ENCODE peak calls at places on chromosomes 4 and X, in six cellular contexts. One of them, this sample, is unnamed.

GRCh38 chrX:130575831-130576404 is 174.1 kb downstream of the RBMX2 start:
- DNase-seq in T follicular helper cell: no peak
- DNase-seq in HTR-8/SVneo: peak
- DNase-seq in endodermal cell: peak
- DNase-seq in iPS-NIHi11: peak
- DNase-seq in EL: peak
- DNase-seq in this sample: peak

GRCh38 chrX:68710870-68711576 is 63.6 kb downstream of the STARD8 start:
- DNase-seq in T follicular helper cell: no peak
- DNase-seq in HTR-8/SVneo: peak
- DNase-seq in endodermal cell: peak
- DNase-seq in iPS-NIHi11: peak
- DNase-seq in EL: peak
- DNase-seq in this sample: peak

GRCh38 chr4:37599092-37599800 is 86.9 kb downstream of the RELL1 start:
- DNase-seq in T follicular helper cell: no peak
- DNase-seq in HTR-8/SVneo: no peak
- DNase-seq in endodermal cell: no peak
- DNase-seq in iPS-NIHi11: no peak
- DNase-seq in EL: no peak
- DNase-seq in this sample: no peak

GRCh38 chrX:11531226-11531625 is 134.5 kb downstream of the ARHGAP6 start:
- DNase-seq in T follicular helper cell: no peak
- DNase-seq in HTR-8/SVneo: no peak
- DNase-seq in endodermal cell: no peak
- DNase-seq in iPS-NIHi11: no peak
- DNase-seq in EL: peak
- DNase-seq in this sample: no peak

GRCh38 chr4:1172228-1172851 is at the start of gene SPON2:
- DNase-seq in T follicular helper cell: no peak
- DNase-seq in HTR-8/SVneo: no peak
- DNase-seq in endodermal cell: peak
- DNase-seq in iPS-NIHi11: peak
- DNase-seq in EL: no peak
- DNase-seq in this sample: peak

GRCh38 chr4:2800691-2801596 is 8.1 kb downstream of the SH3BP2 start:
- DNase-seq in T follicular helper cell: no peak
- DNase-seq in HTR-8/SVneo: no peak
- DNase-seq in endodermal cell: peak
- DNase-seq in iPS-NIHi11: peak
- DNase-seq in EL: peak
- DNase-seq in this sample: no peak

GRCh38 chr4:57270350-57270749 is 160.2 kb upstream of the IGFBP7 start:
- DNase-seq in T follicular helper cell: no peak
- DNase-seq in HTR-8/SVneo: no peak
- DNase-seq in endodermal cell: no peak
- DNase-seq in iPS-NIHi11: no peak
- DNase-seq in EL: no peak
- DNase-seq in this sample: no peak

GRCh38 chr4:134216436-134216835 is 14.8 kb upstream of the PABPC4L start:
- DNase-seq in T follicular helper cell: no peak
- DNase-seq in HTR-8/SVneo: peak
- DNase-seq in endodermal cell: no peak
- DNase-seq in iPS-NIHi11: no peak
- DNase-seq in EL: peak
- DNase-seq in this sample: peak

GRCh38 chr4:47486306-47486705 is 1.2 kb downstream of the ATP10D start:
- DNase-seq in T follicular helper cell: no peak
- DNase-seq in HTR-8/SVneo: no peak
- DNase-seq in endodermal cell: no peak
- DNase-seq in iPS-NIHi11: no peak
- DNase-seq in EL: peak
- DNase-seq in this sample: peak

GRCh38 chrX:136094962-136095361 is 52.4 kb upstream of the FHL1 start:
- DNase-seq in T follicular helper cell: no peak
- DNase-seq in HTR-8/SVneo: no peak
- DNase-seq in endodermal cell: no peak
- DNase-seq in iPS-NIHi11: no peak
- DNase-seq in EL: no peak
- DNase-seq in this sample: peak

GRCh38 chr4:8324640-8325239 is 55.2 kb downstream of the HTRA3 start:
- DNase-seq in T follicular helper cell: no peak
- DNase-seq in HTR-8/SVneo: no peak
- DNase-seq in endodermal cell: peak
- DNase-seq in iPS-NIHi11: no peak
- DNase-seq in EL: peak
- DNase-seq in this sample: no peak

GRCh38 chr4:155629183-155629825 is 37.3 kb upstream of the GUCY1A1 start:
- DNase-seq in T follicular helper cell: no peak
- DNase-seq in HTR-8/SVneo: peak
- DNase-seq in endodermal cell: no peak
- DNase-seq in iPS-NIHi11: no peak
- DNase-seq in EL: peak
- DNase-seq in this sample: peak

GRCh38 chr4:72326692-72327632 is 242.1 kb downstream of the ADAMTS3 start:
- DNase-seq in T follicular helper cell: no peak
- DNase-seq in HTR-8/SVneo: peak
- DNase-seq in endodermal cell: no peak
- DNase-seq in iPS-NIHi11: peak
- DNase-seq in EL: peak
- DNase-seq in this sample: peak

GRCh38 chrX:107678957-107679740 is 50.8 kb downstream of the PRPS1 start:
- DNase-seq in T follicular helper cell: peak
- DNase-seq in HTR-8/SVneo: no peak
- DNase-seq in endodermal cell: peak
- DNase-seq in iPS-NIHi11: no peak
- DNase-seq in EL: peak
- DNase-seq in this sample: peak

GRCh38 chr4:7361256-7361655 is 73.5 kb downstream of the PSAPL1 start:
- DNase-seq in T follicular helper cell: no peak
- DNase-seq in HTR-8/SVneo: no peak
- DNase-seq in endodermal cell: no peak
- DNase-seq in iPS-NIHi11: no peak
- DNase-seq in EL: no peak
- DNase-seq in this sample: no peak

GRCh38 chr4:6189511-6189910 is 10.8 kb downstream of the JAKMIP1 start:
- DNase-seq in T follicular helper cell: no peak
- DNase-seq in HTR-8/SVneo: no peak
- DNase-seq in endodermal cell: peak
- DNase-seq in iPS-NIHi11: no peak
- DNase-seq in EL: no peak
- DNase-seq in this sample: no peak

GRCh38 chr4:78346222-78346621 is 205.3 kb upstream of the ANXA3 start:
- DNase-seq in T follicular helper cell: no peak
- DNase-seq in HTR-8/SVneo: no peak
- DNase-seq in endodermal cell: no peak
- DNase-seq in iPS-NIHi11: no peak
- DNase-seq in EL: no peak
- DNase-seq in this sample: no peak

GRCh38 chr4:81510643-81511189 is 39.0 kb upstream of the RASGEF1B start:
- DNase-seq in T follicular helper cell: no peak
- DNase-seq in HTR-8/SVneo: no peak
- DNase-seq in endodermal cell: no peak
- DNase-seq in iPS-NIHi11: no peak
- DNase-seq in EL: no peak
- DNase-seq in this sample: no peak

GRCh38 chrX:19832186-19832965 is 55.0 kb downstream of the SH3KBP1 start:
- DNase-seq in T follicular helper cell: no peak
- DNase-seq in HTR-8/SVneo: no peak
- DNase-seq in endodermal cell: no peak
- DNase-seq in iPS-NIHi11: no peak
- DNase-seq in EL: no peak
- DNase-seq in this sample: no peak